ENCODE peak calls at places on chromosomes 2 and 18, in five cellular contexts. O is NCI-H524, L is cardiac muscle cell, A is H7, K is GM12891. J is an unnamed sample.

GRCh38 chr2:183898641-183899040 is 699.7 kb upstream of the ZNF804A start:
- DNase-seq in O (no peak), L (no peak), A (no peak), K (no peak), J (no peak)

GRCh38 chr2:119366161-119366648 is 429 bp downstream of the C2orf76 start:
- DNase-seq in O (no peak), L (peak), A (no peak), K (no peak), J (peak)

GRCh38 chr2:96934831-96935545 is 51.4 kb downstream of the FAM178B start:
- DNase-seq in O (no peak), L (no peak), A (no peak), K (no peak), J (no peak)

GRCh38 chr2:62217421-62217820 is 21.5 kb downstream of the B3GNT2 start:
- DNase-seq in O (no peak), L (no peak), A (no peak), K (no peak), J (no peak)

GRCh38 chr2:172246649-172247048 is 143.9 kb upstream of the DLX2 start:
- DNase-seq in O (no peak), L (no peak), A (no peak), K (no peak), J (peak)

GRCh38 chr2:210718503-210718902 is 162.1 kb downstream of the CPS1 start:
- DNase-seq in O (no peak), L (no peak), A (no peak), K (no peak), J (no peak)

GRCh38 chr2:80547344-80547743 is 242.8 kb upstream of the LRRTM1 start:
- DNase-seq in O (no peak), L (no peak), A (no peak), K (no peak), J (no peak)

GRCh38 chr2:232871835-232872736 is 2.0 kb downstream of the SNORC start:
- DNase-seq in O (no peak), L (no peak), A (peak), K (no peak), J (no peak)

GRCh38 chr2:50556934-50557575 is 474.9 kb downstream of the NRXN1 start:
- DNase-seq in O (no peak), L (peak), A (no peak), K (no peak), J (no peak)

GRCh38 chr2:229714736-229715541 is 584 bp upstream of the DNER start:
- DNase-seq in O (peak), L (peak), A (peak), K (peak), J (peak)

GRCh38 chr18:74064510-74064909 is 83.1 kb downstream of the FBXO15 start:
- DNase-seq in O (no peak), L (no peak), A (no peak), K (no peak), J (no peak)

GRCh38 chr2:221715783-221716386 is 143.8 kb upstream of the EPHA4 start:
- DNase-seq in O (no peak), L (no peak), A (no peak), K (no peak), J (peak)

GRCh38 chr18:63979409-63979908 is 9.6 kb downstream of the SERPINB8 start:
- DNase-seq in O (peak), L (peak), A (peak), K (no peak), J (peak)

GRCh38 chr2:97992836-97993825 is 2.6 kb downstream of the TMEM131 start:
- DNase-seq in O (no peak), L (no peak), A (no peak), K (no peak), J (no peak)

GRCh38 chr2:183079335-183079775 is 808 bp downstream of the DUSP19 start:
- DNase-seq in O (no peak), L (peak), A (no peak), K (no peak), J (no peak)

GRCh38 chr2:239386001-239386670 is 14.7 kb downstream of the HDAC4 start:
- DNase-seq in O (no peak), L (no peak), A (peak), K (no peak), J (no peak)

GRCh38 chr2:201523506-201523905 is 72.0 kb downstream of the STRADB start:
- DNase-seq in O (no peak), L (peak), A (no peak), K (no peak), J (no peak)

GRCh38 chr2:100876231-100876860 is 56.4 kb downstream of the NPAS2 start:
- DNase-seq in O (no peak), L (no peak), A (no peak), K (no peak), J (no peak)

GRCh38 chr2:135948141-135948540 is 37.3 kb downstream of the DARS1 start:
- DNase-seq in O (no peak), L (no peak), A (no peak), K (no peak), J (no peak)

GRCh38 chr2:111523009-111523408 is 361.0 kb downstream of the ANAPC1 start:
- DNase-seq in O (no peak), L (peak), A (no peak), K (no peak), J (no peak)